ENCODE peak calls at places on chromosomes 5 and 9, in eight cellular contexts. G is lower leg skin, Q is stomach, D is germinal center, M is H1, C is myocyte, V is choroid plexus epithelial cell, R is B cell. I is an unnamed sample.

GRCh38 chr9:127741831-127742434 is 6.8 kb upstream of the TOR2A start:
- DNase-seq in R (no peak), D (no peak), Q (peak), C (no peak), M (peak), G (peak), V (no peak), I (peak)

GRCh38 chr5:66516535-66516934 is 79.7 kb upstream of the MAST4 start:
- DNase-seq in V (no peak), Q (no peak), G (no peak), D (no peak), C (no peak), R (no peak), M (no peak), I (no peak)

GRCh38 chr5:134420326-134420725 is 8.6 kb upstream of the CDKN2AIPNL start:
- DNase-seq in Q (no peak), V (peak), G (no peak), C (no peak), R (no peak), D (no peak), M (no peak), I (no peak)

GRCh38 chr5:1437452-1437851 is 7.8 kb downstream of the SLC6A3 start:
- DNase-seq in C (peak), Q (peak), M (no peak), V (peak), G (no peak), D (no peak), R (no peak), I (no peak)

GRCh38 chr9:34521406-34522045 is 1.3 kb downstream of the ENHO start:
- DNase-seq in M (no peak), D (no peak), V (no peak), R (no peak), Q (no peak), G (no peak), C (no peak), I (no peak)

GRCh38 chr5:147403659-147404640 is 105.9 kb downstream of the DPYSL3 start:
- DNase-seq in R (no peak), Q (no peak), D (no peak), C (peak), M (no peak), V (peak), G (peak), I (no peak)

GRCh38 chr5:168286386-168286785 is 5.1 kb upstream of the WWC1 start:
- DNase-seq in R (no peak), G (no peak), D (no peak), V (no peak), M (peak), C (no peak), Q (no peak), I (no peak)

GRCh38 chr9:15235658-15236057 is 71.4 kb downstream of the TTC39B start:
- DNase-seq in V (no peak), Q (no peak), M (no peak), C (no peak), D (no peak), G (no peak), R (no peak), I (no peak)

GRCh38 chr5:168992687-168993086 is 308.3 kb downstream of the SLIT3 start:
- DNase-seq in R (no peak), G (no peak), Q (peak), C (no peak), D (no peak), M (peak), V (no peak), I (no peak)

GRCh38 chr9:33393581-33393980 is 8.8 kb downstream of the AQP7 start:
- DNase-seq in R (no peak), V (no peak), Q (no peak), C (no peak), D (no peak), M (no peak), G (no peak), I (peak)

GRCh38 chr5:71884926-71885325 is 165.9 kb downstream of the CARTPT start:
- DNase-seq in D (no peak), Q (no peak), M (no peak), C (no peak), V (no peak), G (no peak), R (no peak), I (no peak)

GRCh38 chr9:6827370-6827949 is 69.7 kb downstream of the KDM4C start:
- DNase-seq in R (peak), G (no peak), V (peak), Q (no peak), M (peak), D (peak), C (peak), I (no peak)

I was measured in left ventricle myocardium inferior.